ENCODE peak calls at places on chromosome 11, in four cellular contexts. One of them, this sample, is unnamed.

GRCh38 chr11:115222863-115223530 is 281.2 kb downstream of the CADM1 start:
- DNase-seq in endothelial cell of umbilical vein: no peak
- DNase-seq in effector memory CD4-positive, alpha-beta T cell: no peak
- DNase-seq in neuronal stem cell: no peak
- DNase-seq in this sample: no peak

GRCh38 chr11:66938582-66939135 is 19.5 kb downstream of the PC start:
- DNase-seq in endothelial cell of umbilical vein: no peak
- DNase-seq in effector memory CD4-positive, alpha-beta T cell: no peak
- DNase-seq in neuronal stem cell: no peak
- DNase-seq in this sample: no peak

GRCh38 chr11:20159680-20160381 is 444 bp downstream of the DBX1 start:
- DNase-seq in endothelial cell of umbilical vein: no peak
- DNase-seq in effector memory CD4-positive, alpha-beta T cell: no peak
- DNase-seq in neuronal stem cell: no peak
- DNase-seq in this sample: no peak

GRCh38 chr11:32838505-32839274 is 9.0 kb downstream of the PRRG4 start:
- DNase-seq in endothelial cell of umbilical vein: no peak
- DNase-seq in effector memory CD4-positive, alpha-beta T cell: no peak
- DNase-seq in neuronal stem cell: no peak
- DNase-seq in this sample: no peak

GRCh38 chr11:8925711-8926110 is 7.0 kb downstream of the C11orf16 start:
- DNase-seq in endothelial cell of umbilical vein: no peak
- DNase-seq in effector memory CD4-positive, alpha-beta T cell: no peak
- DNase-seq in neuronal stem cell: no peak
- DNase-seq in this sample: no peak

GRCh38 chr11:127339376-127339775 is 338.8 kb upstream of the KIRREL3 start:
- DNase-seq in endothelial cell of umbilical vein: no peak
- DNase-seq in effector memory CD4-positive, alpha-beta T cell: no peak
- DNase-seq in neuronal stem cell: no peak
- DNase-seq in this sample: no peak

GRCh38 chr11:69660001-69660500 is 15.1 kb downstream of the LTO1 start:
- DNase-seq in endothelial cell of umbilical vein: no peak
- DNase-seq in effector memory CD4-positive, alpha-beta T cell: no peak
- DNase-seq in neuronal stem cell: no peak
- DNase-seq in this sample: no peak

GRCh38 chr11:45974806-45975205 is 52.4 kb downstream of the LARGE2 start:
- DNase-seq in endothelial cell of umbilical vein: no peak
- DNase-seq in effector memory CD4-positive, alpha-beta T cell: no peak
- DNase-seq in neuronal stem cell: no peak
- DNase-seq in this sample: no peak

GRCh38 chr11:62542750-62543567 is 3.6 kb downstream of the AHNAK start:
- DNase-seq in endothelial cell of umbilical vein: peak; percentile 75
- DNase-seq in effector memory CD4-positive, alpha-beta T cell: peak; percentile 68
- DNase-seq in neuronal stem cell: peak; percentile 76
- DNase-seq in this sample: peak; percentile 61

GRCh38 chr11:84922212-84922805 is 704.8 kb downstream of the DLG2 start:
- DNase-seq in endothelial cell of umbilical vein: no peak
- DNase-seq in effector memory CD4-positive, alpha-beta T cell: no peak
- DNase-seq in neuronal stem cell: no peak
- DNase-seq in this sample: no peak

GRCh38 chr11:83521647-83522596 is 235.8 kb upstream of the CCDC90B start:
- DNase-seq in endothelial cell of umbilical vein: no peak
- DNase-seq in effector memory CD4-positive, alpha-beta T cell: no peak
- DNase-seq in neuronal stem cell: no peak
- DNase-seq in this sample: no peak

GRCh38 chr11:70643642-70644041 is 245.3 kb downstream of the CTTN start:
- DNase-seq in endothelial cell of umbilical vein: no peak
- DNase-seq in effector memory CD4-positive, alpha-beta T cell: no peak
- DNase-seq in neuronal stem cell: no peak
- DNase-seq in this sample: no peak

GRCh38 chr11:77147668-77148321 is 19.7 kb downstream of the MYO7A start:
- DNase-seq in endothelial cell of umbilical vein: no peak
- DNase-seq in effector memory CD4-positive, alpha-beta T cell: peak; percentile 18
- DNase-seq in neuronal stem cell: no peak
- DNase-seq in this sample: peak; percentile 68

GRCh38 chr11:41879186-41879738 is 419.8 kb upstream of the LRRC4C start:
- DNase-seq in endothelial cell of umbilical vein: no peak
- DNase-seq in effector memory CD4-positive, alpha-beta T cell: no peak
- DNase-seq in neuronal stem cell: no peak
- DNase-seq in this sample: no peak

GRCh38 chr11:72598901-72599300 is 75.3 kb downstream of the PDE2A start:
- DNase-seq in endothelial cell of umbilical vein: peak; percentile 44
- DNase-seq in effector memory CD4-positive, alpha-beta T cell: no peak
- DNase-seq in neuronal stem cell: peak; percentile 37
- DNase-seq in this sample: no peak

GRCh38 chr11:2586793-2587131 is 113.0 kb downstream of the KCNQ1OT1 start:
- DNase-seq in endothelial cell of umbilical vein: no peak
- DNase-seq in effector memory CD4-positive, alpha-beta T cell: no peak
- DNase-seq in neuronal stem cell: no peak
- DNase-seq in this sample: peak; percentile 23

GRCh38 chr11:29184939-29185890 is 831.6 kb downstream of the KCNA4 start:
- DNase-seq in endothelial cell of umbilical vein: no peak
- DNase-seq in effector memory CD4-positive, alpha-beta T cell: no peak
- DNase-seq in neuronal stem cell: no peak
- DNase-seq in this sample: no peak

GRCh38 chr11:111797145-111797581 is 31.0 kb upstream of the PPP2R1B start:
- DNase-seq in endothelial cell of umbilical vein: peak; percentile 53
- DNase-seq in effector memory CD4-positive, alpha-beta T cell: no peak
- DNase-seq in neuronal stem cell: no peak
- DNase-seq in this sample: no peak

GRCh38 chr11:113176971-113177370 is 137.4 kb upstream of the TTC12 start:
- DNase-seq in endothelial cell of umbilical vein: no peak
- DNase-seq in effector memory CD4-positive, alpha-beta T cell: no peak
- DNase-seq in neuronal stem cell: no peak
- DNase-seq in this sample: no peak

GRCh38 chr11:75261902-75262361 is 21.4 kb downstream of the TPBGL start:
- DNase-seq in endothelial cell of umbilical vein: no peak
- DNase-seq in effector memory CD4-positive, alpha-beta T cell: no peak
- DNase-seq in neuronal stem cell: no peak
- DNase-seq in this sample: no peak

GRCh38 chr11:75260396-75260795 is 19.8 kb downstream of the TPBGL start:
- DNase-seq in endothelial cell of umbilical vein: no peak
- DNase-seq in effector memory CD4-positive, alpha-beta T cell: no peak
- DNase-seq in neuronal stem cell: no peak
- DNase-seq in this sample: no peak

GRCh38 chr11:75262436-75262835 is 21.9 kb downstream of the TPBGL start:
- DNase-seq in endothelial cell of umbilical vein: no peak
- DNase-seq in effector memory CD4-positive, alpha-beta T cell: no peak
- DNase-seq in neuronal stem cell: no peak
- DNase-seq in this sample: no peak

GRCh38 chr11:75262961-75263852 is 22.6 kb downstream of the TPBGL start:
- DNase-seq in endothelial cell of umbilical vein: peak; percentile 17
- DNase-seq in effector memory CD4-positive, alpha-beta T cell: no peak
- DNase-seq in neuronal stem cell: no peak
- DNase-seq in this sample: no peak

GRCh38 chr11:75261474-75261847 is 20.9 kb downstream of the TPBGL start:
- DNase-seq in endothelial cell of umbilical vein: no peak
- DNase-seq in effector memory CD4-positive, alpha-beta T cell: no peak
- DNase-seq in neuronal stem cell: no peak
- DNase-seq in this sample: no peak
- H3K4me1 ChIP-seq in endothelial cell of umbilical vein: no peaks in the 10 kb centered on the region
- H3K4me1 ChIP-seq in effector memory CD4-positive, alpha-beta T cell: peaks cover 29% of the 10 kb centered on the region
- H3K4me1 ChIP-seq in neuronal stem cell: no peaks in the 10 kb centered on the region
- H3K4me1 ChIP-seq in this sample: peaks cover 47% of the 10 kb centered on the region

GRCh38 chr11:12043959-12044772 is 35.7 kb upstream of the DKK3 start:
- DNase-seq in endothelial cell of umbilical vein: peak; percentile 95
- DNase-seq in effector memory CD4-positive, alpha-beta T cell: peak; percentile 46
- DNase-seq in neuronal stem cell: peak; percentile 68
- DNase-seq in this sample: peak; percentile 51
- H3K27ac ChIP-seq in endothelial cell of umbilical vein: peak overlapping the region; percentile 84
- H3K27ac ChIP-seq in effector memory CD4-positive, alpha-beta T cell: no peak overlapping the region
- H3K27ac ChIP-seq in neuronal stem cell: no peak overlapping the region
- H3K27ac ChIP-seq in this sample: no peak overlapping the region

GRCh38 chr11:75346296-75346695 is 5.2 kb downstream of the ARRB1 start:
- DNase-seq in endothelial cell of umbilical vein: no peak
- DNase-seq in effector memory CD4-positive, alpha-beta T cell: no peak
- DNase-seq in neuronal stem cell: no peak
- DNase-seq in this sample: no peak

GRCh38 chr11:75347781-75348613 is 3.5 kb downstream of the ARRB1 start:
- DNase-seq in endothelial cell of umbilical vein: peak; percentile 94
- DNase-seq in effector memory CD4-positive, alpha-beta T cell: no peak
- DNase-seq in neuronal stem cell: no peak
- DNase-seq in this sample: no peak

GRCh38 chr11:75344761-75345454 is 6.6 kb downstream of the ARRB1 start:
- DNase-seq in endothelial cell of umbilical vein: no peak
- DNase-seq in effector memory CD4-positive, alpha-beta T cell: no peak
- DNase-seq in neuronal stem cell: no peak
- DNase-seq in this sample: no peak

GRCh38 chr11:75345455-75346224 is 5.8 kb downstream of the ARRB1 start:
- DNase-seq in endothelial cell of umbilical vein: no peak
- DNase-seq in effector memory CD4-positive, alpha-beta T cell: no peak
- DNase-seq in neuronal stem cell: no peak
- DNase-seq in this sample: no peak

GRCh38 chr11:75346912-75347647 is 4.4 kb downstream of the ARRB1 start:
- DNase-seq in endothelial cell of umbilical vein: peak; percentile 26
- DNase-seq in effector memory CD4-positive, alpha-beta T cell: no peak
- DNase-seq in neuronal stem cell: no peak
- DNase-seq in this sample: no peak
- H3K4me1 ChIP-seq in endothelial cell of umbilical vein: peaks cover 51% of the 10 kb centered on the region
- H3K4me1 ChIP-seq in effector memory CD4-positive, alpha-beta T cell: peaks cover 48% of the 10 kb centered on the region
- H3K4me1 ChIP-seq in neuronal stem cell: peaks cover 39% of the 10 kb centered on the region
- H3K4me1 ChIP-seq in this sample: peaks cover 89% of the 10 kb centered on the region

DNA sequence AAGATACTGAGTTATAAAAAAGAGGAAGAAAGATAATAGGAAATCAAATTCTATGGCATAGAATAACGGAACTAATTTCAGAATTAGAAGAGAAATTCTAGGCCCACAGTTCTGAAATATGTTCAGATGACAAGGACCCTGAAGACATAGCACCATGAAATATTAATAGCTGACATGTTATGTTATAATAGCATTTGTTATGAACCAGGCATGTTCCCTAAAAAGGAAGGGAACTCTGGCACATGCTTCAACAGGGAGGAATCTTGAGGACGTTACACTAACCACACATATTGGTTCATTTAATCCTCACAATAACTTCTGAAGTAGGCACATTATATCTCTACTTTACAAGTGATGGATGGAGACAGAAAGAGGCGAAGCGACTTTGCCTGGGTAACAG is 32.7 kb downstream of the PRDM10 start:
- DNase-seq in endothelial cell of umbilical vein: no peak
- DNase-seq in effector memory CD4-positive, alpha-beta T cell: no peak
- DNase-seq in neuronal stem cell: no peak
- DNase-seq in this sample: no peak
- H3K27ac ChIP-seq in endothelial cell of umbilical vein: no peak overlapping the region
- H3K27ac ChIP-seq in effector memory CD4-positive, alpha-beta T cell: no peak overlapping the region
- H3K27ac ChIP-seq in neuronal stem cell: no peak overlapping the region
- H3K27ac ChIP-seq in this sample: no peak overlapping the region

DNA sequence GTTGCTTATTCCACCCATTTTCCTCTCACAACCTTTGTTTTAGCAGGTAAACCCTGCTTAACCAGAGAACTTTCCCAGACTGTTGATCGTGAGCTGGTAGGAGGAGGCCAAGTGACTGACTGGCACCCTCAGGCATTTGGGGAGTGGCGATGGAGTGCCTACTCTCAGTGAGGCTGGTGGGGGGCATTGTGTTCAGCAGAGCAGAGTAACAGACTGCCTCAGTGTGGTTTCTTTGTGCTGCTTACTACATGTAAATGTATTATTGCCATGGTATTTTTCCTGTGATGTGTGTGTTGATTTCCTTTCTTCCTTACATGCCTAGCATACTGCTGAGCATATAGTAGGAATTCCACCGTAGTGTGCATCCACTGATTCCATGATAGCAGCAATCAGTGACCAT is 2.6 kb downstream of the MARK2 start:
- DNase-seq in endothelial cell of umbilical vein: peak; percentile 29
- DNase-seq in effector memory CD4-positive, alpha-beta T cell: no peak
- DNase-seq in neuronal stem cell: no peak
- DNase-seq in this sample: no peak
- H3K4me1 ChIP-seq in endothelial cell of umbilical vein: peaks cover 26% of the 10 kb centered on the region
- H3K4me1 ChIP-seq in effector memory CD4-positive, alpha-beta T cell: peaks cover 33% of the 10 kb centered on the region
- H3K4me1 ChIP-seq in neuronal stem cell: peaks cover 34% of the 10 kb centered on the region
- H3K4me1 ChIP-seq in this sample: peaks cover 51% of the 10 kb centered on the region

DNA sequence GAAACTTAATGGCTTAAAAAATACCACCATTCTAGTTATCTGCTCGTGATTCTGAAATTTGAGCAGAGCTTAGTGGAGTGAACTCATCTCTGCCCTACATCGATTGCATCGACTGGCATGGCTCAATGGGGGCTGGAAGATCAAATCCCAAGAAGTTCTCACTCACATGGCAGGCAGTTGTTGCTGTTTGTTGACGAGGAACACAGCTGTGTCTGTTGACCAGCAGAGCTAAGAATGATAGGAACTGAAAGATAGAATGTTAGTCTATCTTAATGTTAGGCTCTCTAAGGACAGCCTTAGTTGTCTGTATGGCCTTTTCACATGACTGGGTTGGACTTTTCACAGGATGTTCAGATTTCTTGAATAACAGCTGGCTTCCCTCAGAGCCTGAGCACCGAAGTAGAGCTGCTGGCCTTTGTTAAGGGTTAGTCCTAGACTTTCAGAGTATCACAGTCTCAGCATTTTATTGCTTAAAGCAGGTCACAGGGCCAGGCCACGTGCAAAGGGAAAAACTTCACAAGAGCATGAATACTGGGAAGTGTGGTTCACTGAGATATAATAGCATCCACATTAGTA is 31.6 kb upstream of the IZUMO1R start:
- DNase-seq in endothelial cell of umbilical vein: no peak
- DNase-seq in effector memory CD4-positive, alpha-beta T cell: no peak
- DNase-seq in neuronal stem cell: no peak
- DNase-seq in this sample: no peak
- H3K27ac ChIP-seq in endothelial cell of umbilical vein: no peak overlapping the region
- H3K27ac ChIP-seq in effector memory CD4-positive, alpha-beta T cell: no peak overlapping the region
- H3K27ac ChIP-seq in neuronal stem cell: no peak overlapping the region
- H3K27ac ChIP-seq in this sample: no peak overlapping the region

DNA sequence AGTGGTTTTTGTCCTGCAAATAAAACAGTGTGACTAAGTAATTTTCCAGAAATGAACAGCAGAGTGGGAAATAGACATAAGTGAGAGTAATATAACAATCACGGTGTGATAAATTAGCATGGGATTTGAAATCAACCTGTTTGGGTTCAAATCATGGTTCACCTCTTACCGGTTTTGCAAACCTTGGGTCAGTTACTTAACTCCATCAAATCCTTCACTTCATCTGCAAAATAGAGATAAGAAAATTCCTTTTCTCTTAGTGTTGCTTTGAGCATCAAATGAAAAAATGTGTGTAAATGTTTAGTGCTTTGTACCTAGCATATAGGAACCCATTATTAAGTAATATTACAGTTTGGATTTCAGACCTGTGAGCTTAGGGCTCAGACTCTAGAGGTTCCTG is 152.2 kb downstream of the TEAD1 start:
- DNase-seq in endothelial cell of umbilical vein: peak; percentile 17
- DNase-seq in effector memory CD4-positive, alpha-beta T cell: no peak
- DNase-seq in neuronal stem cell: no peak
- DNase-seq in this sample: no peak
- H3K4me1 ChIP-seq in endothelial cell of umbilical vein: peaks cover 43% of the 10 kb centered on the region
- H3K4me1 ChIP-seq in effector memory CD4-positive, alpha-beta T cell: no peaks in the 10 kb centered on the region
- H3K4me1 ChIP-seq in neuronal stem cell: peaks cover 57% of the 10 kb centered on the region
- H3K4me1 ChIP-seq in this sample: no peaks in the 10 kb centered on the region

This sample was measured in CD8-positive, alpha-beta memory T cell.